ENCODE peak calls at places on chromosome 3, in eight cellular contexts. A is progenitor cell of endocrine pancreas; N is non-pigmented ciliary epithelial cell; J is RKO; T is ovary; P is pulmonary artery endothelial cell; W is nephron progenitor cell; R is T-helper 2 cell treated with Interferon-gamma antibody and Interleukin-4, amounts not matched to agents 5 μg/mL and 100 μg/mL, for 36 hours. K is an unnamed sample.

GRCh38 chr3:153756816-153757215 is 364.4 kb upstream of the ARHGEF26 start:
- DNase-seq in J (peak; percentile 26), N (no peak), R (no peak), A (no peak), P (no peak), T (no peak), W (no peak), K (no peak)

GRCh38 chr3:66520716-66521115 is 19.9 kb upstream of the LRIG1 start:
- DNase-seq in P (no peak), N (peak; percentile 46), R (no peak), T (no peak), W (no peak), J (no peak), A (no peak), K (no peak)

GRCh38 chr3:196287066-196287404 is 491 bp downstream of the PCYT1A start:
- DNase-seq in W (no peak), J (peak; percentile 58), P (no peak), A (no peak), N (no peak), R (no peak), T (no peak), K (no peak)

GRCh38 chr3:179179256-179179655 is 31.1 kb downstream of the PIK3CA start:
- DNase-seq in N (no peak), P (no peak), W (no peak), A (no peak), R (no peak), J (no peak), T (no peak), K (no peak)

GRCh38 chr3:128537091-128537703 is 44.2 kb upstream of the GATA2 start:
- DNase-seq in T (no peak), J (no peak), A (no peak), N (no peak), P (no peak), R (no peak), W (no peak), K (no peak)

GRCh38 chr3:100492810-100493140 is 356 bp downstream of the TMEM45A start:
- DNase-seq in A (no peak), P (no peak), W (no peak), R (no peak), T (no peak), J (peak; percentile 38), N (no peak), K (no peak)

GRCh38 chr3:149224736-149225594 is 3.3 kb upstream of the CP start:
- DNase-seq in N (no peak), P (peak; percentile 78), T (no peak), R (peak; percentile 67), J (peak; percentile 77), A (no peak), W (no peak), K (peak; percentile 30)

GRCh38 chr3:14663396-14663795 is 11.5 kb upstream of the C3orf20 start:
- DNase-seq in N (no peak), R (no peak), J (no peak), A (no peak), W (no peak), T (no peak), P (no peak), K (no peak)

GRCh38 chr3:195461518-195462307 is 18.9 kb upstream of the ACAP2 start:
- DNase-seq in T (no peak), P (no peak), N (no peak), A (no peak), W (no peak), R (no peak), J (no peak), K (no peak)

K was measured in T47D.